ENCODE peak calls at places on chromosomes 12 and 14, in eight cellular contexts. One of them, this sample, is unnamed. For H3K4me1, the result is how much of the 10 kb centered on the place peaks cover.

GRCh38 chr14:65255029-65255545 is 152.8 kb upstream of the MAX start:
- DNase-seq in HCT116: peak
- DNase-seq in IMR-90: peak
- DNase-seq in upper lobe of left lung: no peak
- DNase-seq in ovary: no peak
- DNase-seq in stomach: no peak
- DNase-seq in uterus: no peak
- DNase-seq in A549: peak
- DNase-seq in this sample: no peak

GRCh38 chr12:100675432-100675831 is 101.9 kb downstream of the GAS2L3 start:
- DNase-seq in HCT116: no peak
- DNase-seq in IMR-90: peak
- DNase-seq in upper lobe of left lung: no peak
- DNase-seq in ovary: no peak
- DNase-seq in stomach: no peak
- DNase-seq in uterus: no peak
- DNase-seq in A549: no peak
- DNase-seq in this sample: no peak

GRCh38 chr14:38098074-38098846 is 109.4 kb upstream of the SSTR1 start:
- DNase-seq in HCT116: no peak
- DNase-seq in IMR-90: peak
- DNase-seq in upper lobe of left lung: no peak
- DNase-seq in ovary: no peak
- DNase-seq in stomach: no peak
- DNase-seq in uterus: no peak
- DNase-seq in A549: no peak
- DNase-seq in this sample: no peak

GRCh38 chr14:73750161-73750901 is 36.1 kb upstream of the PNMA1 start:
- DNase-seq in HCT116: no peak
- DNase-seq in IMR-90: no peak
- DNase-seq in upper lobe of left lung: no peak
- DNase-seq in ovary: no peak
- DNase-seq in stomach: peak
- DNase-seq in uterus: no peak
- DNase-seq in A549: no peak
- DNase-seq in this sample: no peak

GRCh38 chr14:92584856-92585255 is 71.3 kb downstream of the RIN3 start:
- DNase-seq in HCT116: no peak
- DNase-seq in IMR-90: no peak
- DNase-seq in upper lobe of left lung: no peak
- DNase-seq in ovary: no peak
- DNase-seq in stomach: no peak
- DNase-seq in uterus: no peak
- DNase-seq in A549: no peak
- DNase-seq in this sample: no peak

GRCh38 chr14:55600784-55601561 is 21.0 kb downstream of the KTN1 start:
- DNase-seq in HCT116: no peak
- DNase-seq in IMR-90: peak
- DNase-seq in upper lobe of left lung: no peak
- DNase-seq in ovary: no peak
- DNase-seq in stomach: no peak
- DNase-seq in uterus: no peak
- DNase-seq in A549: peak
- DNase-seq in this sample: no peak

GRCh38 chr12:70733385-70733784 is 96.2 kb upstream of the PTPRB start:
- DNase-seq in HCT116: peak
- DNase-seq in IMR-90: peak
- DNase-seq in upper lobe of left lung: no peak
- DNase-seq in ovary: no peak
- DNase-seq in stomach: no peak
- DNase-seq in uterus: no peak
- DNase-seq in A549: peak
- DNase-seq in this sample: no peak

GRCh38 chr12:93025145-93026103 is 96.3 kb upstream of the EEA1 start:
- DNase-seq in HCT116: peak
- DNase-seq in IMR-90: peak
- DNase-seq in upper lobe of left lung: no peak
- DNase-seq in ovary: no peak
- DNase-seq in stomach: no peak
- DNase-seq in uterus: no peak
- DNase-seq in A549: peak
- DNase-seq in this sample: no peak

GRCh38 chr12:107514887-107515445 is 170.6 kb upstream of the PWP1 start:
- DNase-seq in HCT116: no peak
- DNase-seq in IMR-90: peak
- DNase-seq in upper lobe of left lung: no peak
- DNase-seq in ovary: no peak
- DNase-seq in stomach: no peak
- DNase-seq in uterus: no peak
- DNase-seq in A549: peak
- DNase-seq in this sample: no peak

GRCh38 chr12:2129076-2129475 is 76.3 kb downstream of the CACNA1C start:
- DNase-seq in HCT116: no peak
- DNase-seq in IMR-90: peak
- DNase-seq in upper lobe of left lung: no peak
- DNase-seq in ovary: no peak
- DNase-seq in stomach: no peak
- DNase-seq in uterus: no peak
- DNase-seq in A549: no peak
- DNase-seq in this sample: no peak

GRCh38 chr14:101563352-101563653 is 2.0 kb downstream of the DIO3 start:
- DNase-seq in HCT116: no peak
- DNase-seq in IMR-90: no peak
- DNase-seq in upper lobe of left lung: no peak
- DNase-seq in ovary: no peak
- DNase-seq in stomach: no peak
- DNase-seq in uterus: no peak
- DNase-seq in A549: no peak
- DNase-seq in this sample: no peak

DNA sequence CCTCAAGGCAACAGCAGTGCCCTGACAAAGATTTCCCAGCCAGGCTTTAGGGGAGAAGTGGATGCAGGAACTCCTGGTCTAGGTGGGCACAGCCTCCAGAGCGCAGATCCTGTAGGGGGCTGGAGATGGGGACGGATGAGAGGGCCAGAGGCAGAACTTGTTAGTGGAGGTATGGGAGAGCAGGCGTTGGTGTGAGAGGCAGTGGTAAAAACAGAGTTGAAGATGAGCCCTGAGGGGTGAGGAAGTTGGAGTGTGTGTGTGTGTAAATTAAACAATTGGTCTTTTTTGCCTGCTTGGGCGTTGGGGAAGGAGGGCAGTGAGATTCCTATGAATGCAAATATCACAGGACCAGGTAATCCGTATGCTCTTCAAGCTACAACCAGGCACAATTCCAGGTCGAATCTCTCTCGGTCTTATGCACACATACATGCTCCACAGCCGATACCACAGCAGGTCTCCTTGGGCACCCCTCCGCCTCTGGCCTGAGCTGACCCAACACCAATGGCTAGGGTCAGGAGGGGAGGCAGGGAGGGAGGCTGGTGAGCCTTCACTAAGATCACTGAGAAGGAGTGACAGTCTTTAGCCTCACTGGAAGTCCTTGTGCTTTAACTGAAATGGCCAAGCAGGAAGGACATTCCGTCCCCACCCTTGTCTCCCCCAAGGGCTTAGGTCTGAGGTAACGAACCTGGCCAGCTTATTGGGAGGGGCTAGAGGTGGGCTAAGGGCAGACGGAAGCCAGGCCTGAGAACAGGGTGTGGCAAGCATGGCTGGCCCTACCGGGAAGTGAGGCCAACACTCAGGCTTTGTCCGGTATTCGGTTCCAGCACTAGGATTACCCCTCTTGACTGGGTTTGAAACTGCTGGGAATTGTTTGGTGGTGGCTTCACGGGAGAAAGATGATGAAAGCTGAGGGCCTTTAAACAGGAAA is 1.5 kb upstream of the KRT7 start:
- DNase-seq in HCT116: no peak
- DNase-seq in IMR-90: no peak
- DNase-seq in upper lobe of left lung: peak
- DNase-seq in ovary: no peak
- DNase-seq in stomach: no peak
- DNase-seq in uterus: no peak
- DNase-seq in A549: peak
- DNase-seq in this sample: no peak
- H3K4me1 ChIP-seq in HCT116: half or more
- H3K4me1 ChIP-seq in IMR-90: under half
- H3K4me1 ChIP-seq in upper lobe of left lung: half or more
- H3K4me1 ChIP-seq in ovary: under half
- H3K4me1 ChIP-seq in stomach: under half
- H3K4me1 ChIP-seq in uterus: under half
- H3K4me1 ChIP-seq in A549: half or more
- H3K4me1 ChIP-seq in this sample: under half

DNA sequence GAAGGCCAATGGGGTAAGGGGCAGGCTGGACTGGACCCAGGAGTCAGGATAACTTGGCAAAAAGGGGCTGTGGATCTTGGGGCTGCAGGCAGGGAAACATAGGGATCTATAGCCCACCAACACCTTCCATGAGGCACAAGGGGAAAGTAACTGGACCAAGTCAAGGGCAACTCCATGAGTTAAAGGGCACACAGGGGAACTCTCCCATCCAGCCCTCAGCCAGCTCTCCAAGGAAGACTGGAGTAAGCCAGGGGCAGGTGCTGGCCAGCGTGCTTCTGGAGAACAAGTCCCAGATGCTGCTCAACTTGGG is 31.3 kb upstream of the ZFP36L1 start:
- DNase-seq in HCT116: no peak
- DNase-seq in IMR-90: no peak
- DNase-seq in upper lobe of left lung: no peak
- DNase-seq in ovary: no peak
- DNase-seq in stomach: no peak
- DNase-seq in uterus: no peak
- DNase-seq in A549: no peak
- DNase-seq in this sample: no peak
- H3K27ac ChIP-seq in HCT116: peak
- H3K27ac ChIP-seq in IMR-90: no peak
- H3K27ac ChIP-seq in upper lobe of left lung: no peak
- H3K27ac ChIP-seq in ovary: no peak
- H3K27ac ChIP-seq in stomach: no peak
- H3K27ac ChIP-seq in uterus: no peak
- H3K27ac ChIP-seq in A549: peak
- H3K27ac ChIP-seq in this sample: no peak

DNA sequence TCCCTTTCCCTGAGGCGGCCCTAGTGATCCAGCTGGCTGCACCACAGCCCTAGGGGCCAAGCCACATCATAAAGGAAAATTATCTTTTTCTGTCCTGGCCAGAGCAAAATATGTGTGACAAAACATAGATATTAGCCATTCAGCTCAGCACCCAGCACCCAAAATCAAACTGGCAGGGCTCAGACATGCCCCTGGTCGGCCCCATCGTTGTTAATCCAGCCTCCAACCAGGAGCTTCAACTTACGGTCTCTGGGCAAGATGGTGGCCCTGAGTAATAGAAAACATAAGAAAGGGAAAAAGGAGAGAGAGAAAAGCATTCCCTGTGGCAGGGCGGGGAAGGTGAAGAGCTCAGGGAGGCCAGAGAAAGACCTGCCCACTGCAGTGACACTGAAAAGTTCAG is 111.9 kb downstream of the EML1 start:
- DNase-seq in HCT116: no peak
- DNase-seq in IMR-90: no peak
- DNase-seq in upper lobe of left lung: no peak
- DNase-seq in ovary: no peak
- DNase-seq in stomach: no peak
- DNase-seq in uterus: no peak
- DNase-seq in A549: no peak
- DNase-seq in this sample: no peak
- TF ChIP-seq POLR2A in HCT116: no peak
- TF ChIP-seq POLR2A in IMR-90: no peak
- TF ChIP-seq POLR2A in upper lobe of left lung: no peak
- TF ChIP-seq POLR2A in ovary: no peak
- TF ChIP-seq POLR2A in stomach: no peak
- TF ChIP-seq POLR2A in uterus: no peak
- TF ChIP-seq POLR2A in A549: no peak
- TF ChIP-seq POLR2A in this sample: no peak

DNA sequence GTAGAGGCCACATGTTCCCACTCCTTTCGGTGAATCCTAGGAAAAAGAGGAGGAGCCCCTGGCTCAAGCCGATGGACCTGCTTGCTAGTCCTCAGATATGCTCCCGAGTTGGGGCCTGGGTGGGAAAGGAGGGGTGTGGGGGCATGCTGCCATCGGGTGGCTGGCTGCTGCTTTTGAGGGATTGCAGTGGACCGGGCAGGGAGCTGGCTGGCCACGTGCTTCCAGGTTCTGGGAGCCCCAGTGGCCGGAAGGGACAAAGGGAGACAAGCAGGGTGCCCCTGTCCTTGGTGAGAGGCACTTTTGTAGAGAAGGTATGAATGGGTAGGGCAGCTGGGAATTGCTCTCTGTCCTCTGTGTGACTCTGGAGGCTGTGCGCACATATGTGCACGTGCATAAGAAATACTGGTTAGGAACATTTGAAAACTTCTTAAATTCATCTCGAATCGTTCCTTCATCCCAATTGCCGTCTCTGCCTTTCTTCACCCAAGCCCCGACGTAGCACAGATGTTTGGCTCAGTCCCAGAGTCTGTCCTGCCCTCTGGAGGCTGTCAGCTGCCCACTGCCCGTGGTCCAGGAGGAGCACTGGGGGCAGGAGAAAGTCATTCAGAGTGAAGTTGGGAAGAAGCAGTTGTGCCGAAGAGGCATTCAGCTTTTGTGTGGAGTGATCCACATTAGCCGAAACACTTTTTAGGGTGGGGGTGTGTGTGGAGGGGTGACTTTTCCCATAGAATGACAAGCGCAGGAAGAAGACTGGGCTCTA is 124.7 kb downstream of the TSPAN9 start:
- DNase-seq in HCT116: no peak
- DNase-seq in IMR-90: no peak
- DNase-seq in upper lobe of left lung: no peak
- DNase-seq in ovary: no peak
- DNase-seq in stomach: no peak
- DNase-seq in uterus: no peak
- DNase-seq in A549: no peak
- DNase-seq in this sample: no peak
- H3K4me1 ChIP-seq in HCT116: under half
- H3K4me1 ChIP-seq in IMR-90: under half
- H3K4me1 ChIP-seq in upper lobe of left lung: half or more
- H3K4me1 ChIP-seq in ovary: under half
- H3K4me1 ChIP-seq in stomach: under half
- H3K4me1 ChIP-seq in uterus: under half
- H3K4me1 ChIP-seq in A549: under half
- H3K4me1 ChIP-seq in this sample: under half

GRCh38 chr14:58048219-58048618 is 103.8 kb downstream of the ARMH4 start:
- DNase-seq in HCT116: no peak
- DNase-seq in IMR-90: no peak
- DNase-seq in upper lobe of left lung: no peak
- DNase-seq in ovary: no peak
- DNase-seq in stomach: no peak
- DNase-seq in uterus: no peak
- DNase-seq in A549: no peak
- DNase-seq in this sample: no peak
- H3K27ac ChIP-seq in HCT116: no peak
- H3K27ac ChIP-seq in IMR-90: no peak
- H3K27ac ChIP-seq in upper lobe of left lung: no peak
- H3K27ac ChIP-seq in ovary: no peak
- H3K27ac ChIP-seq in stomach: no peak
- H3K27ac ChIP-seq in uterus: no peak
- H3K27ac ChIP-seq in A549: no peak
- H3K27ac ChIP-seq in this sample: no peak